ENCODE peak calls at places on chromosomes 5 and 9, in six cellular contexts. J is psoas muscle; P is thoracic aorta; D is effector memory CD4-positive, alpha-beta T cell; X is PC-3; O is SK-N-SH. U is an unnamed sample.

GRCh38 chr5:3186711-3187450 is 408.8 kb upstream of the IRX1 start:
- DNase-seq in P (no peak), D (no peak), O (no peak), X (no peak), J (no peak), U (no peak)

GRCh38 chr5:3339092-3339797 is 256.4 kb upstream of the IRX1 start:
- DNase-seq in X (no peak), P (no peak), J (no peak), D (no peak), O (no peak), U (no peak)

GRCh38 chr9:85610074-85610855 is 131.5 kb downstream of the AGTPBP1 start:
- DNase-seq in O (peak; percentile 74), P (no peak), D (no peak), X (peak; percentile 73), J (no peak), U (no peak)

GRCh38 chr9:134391319-134392231 is 65.3 kb downstream of the RXRA start:
- DNase-seq in D (peak; percentile 79), J (no peak), P (no peak), O (no peak), X (no peak), U (no peak)

GRCh38 chr5:128984480-128984879 is 19.2 kb downstream of the SLC27A6 start:
- DNase-seq in D (no peak), O (no peak), X (no peak), J (no peak), P (no peak), U (no peak)

GRCh38 chr5:175353876-175354275 is 90.1 kb downstream of the DRD1 start:
- DNase-seq in D (no peak), P (no peak), J (no peak), X (no peak), O (no peak), U (no peak)

GRCh38 chr9:90300901-90301688 is 341.5 kb downstream of the DIRAS2 start:
- DNase-seq in D (no peak), P (no peak), X (peak; percentile 76), O (peak; percentile 58), J (peak; percentile 53), U (no peak)

GRCh38 chr5:116507941-116508655 is 66.5 kb downstream of the SEMA6A start:
- DNase-seq in D (no peak), X (no peak), J (no peak), P (no peak), O (no peak), U (no peak)

GRCh38 chr5:57429513-57430120 is 53.0 kb downstream of the ACTBL2 start:
- DNase-seq in J (no peak), X (no peak), O (no peak), D (no peak), P (no peak), U (no peak)

GRCh38 chr9:15142903-15143534 is 164.0 kb downstream of the TTC39B start:
- DNase-seq in X (peak; percentile 65), J (no peak), O (peak; percentile 71), D (no peak), P (no peak), U (no peak)

GRCh38 chr5:163649522-163649921 is 144.1 kb downstream of the MAT2B start:
- DNase-seq in J (no peak), O (no peak), D (no peak), X (no peak), P (no peak), U (no peak)

GRCh38 chr5:31664566-31664965 is 25.6 kb downstream of the PDZD2 start:
- DNase-seq in X (peak; percentile 59), D (no peak), J (no peak), P (no peak), O (peak; percentile 27), U (no peak)

GRCh38 chr9:3525088-3525835 is 539 bp downstream of the RFX3 start:
- DNase-seq in P (no peak), O (peak; percentile 69), D (no peak), J (peak; percentile 75), X (no peak), U (peak; percentile 84)

GRCh38 chr5:71475788-71476384 is 20.4 kb downstream of the BDP1 start:
- DNase-seq in D (no peak), O (peak; percentile 57), X (peak; percentile 37), P (no peak), J (no peak), U (no peak)

GRCh38 chr5:152378730-152379129 is 26.3 kb downstream of the NMUR2 start:
- DNase-seq in X (peak; percentile 74), D (no peak), P (no peak), J (no peak), O (no peak), U (no peak)

GRCh38 chr5:180313677-180314076 is 21.8 kb upstream of the MAPK9 start:
- DNase-seq in P (no peak), D (peak; percentile 53), X (peak; percentile 90), O (peak; percentile 91), J (no peak), U (peak; percentile 87)

DNA sequence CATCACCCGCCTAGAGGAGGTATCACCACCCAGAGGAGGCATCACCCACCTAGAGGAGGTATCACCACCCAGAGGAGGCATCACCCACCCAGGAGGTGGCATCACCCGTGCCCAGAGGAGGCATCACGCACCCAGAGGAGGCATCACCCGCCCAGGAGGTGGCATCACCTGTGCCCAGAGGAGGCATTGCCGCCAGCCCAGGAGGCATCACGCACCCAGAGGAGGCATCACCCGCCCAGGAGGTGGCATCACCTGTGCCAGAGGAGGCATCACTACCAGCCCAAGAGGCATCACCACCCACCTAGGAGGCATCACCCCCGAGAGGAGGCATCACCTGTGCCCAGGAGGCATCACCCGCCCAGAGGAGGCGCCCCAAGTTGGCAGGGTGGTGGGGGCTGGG is 2.6 kb downstream of the NOTCH1 start:
- DNase-seq in O (no peak), D (no peak), P (no peak), J (no peak), X (no peak), U (no peak)
- H3K4me1 ChIP-seq in O (peaks cover 6% of the 10 kb centered on the region), D (peaks cover 53% of the 10 kb centered on the region), P (peaks cover 36% of the 10 kb centered on the region), J (peaks cover 18% of the 10 kb centered on the region), X (peaks cover 36% of the 10 kb centered on the region), U (peaks cover 83% of the 10 kb centered on the region)

GRCh38 chr9:98107926-98108325 is 11.1 kb downstream of the TRIM14 start:
- DNase-seq in X (no peak), O (no peak), D (no peak), P (no peak), J (no peak), U (no peak)

GRCh38 chr9:98104445-98104881 is 14.6 kb downstream of the TRIM14 start:
- DNase-seq in X (no peak), P (no peak), O (no peak), D (no peak), J (no peak), U (no peak)

GRCh38 chr9:98108540-98109031 is 10.4 kb downstream of the TRIM14 start:
- DNase-seq in O (no peak), D (peak; percentile 19), P (no peak), J (no peak), X (no peak), U (no peak)

GRCh38 chr9:98101868-98102273 is 17.2 kb downstream of the TRIM14 start:
- DNase-seq in X (no peak), D (peak; percentile 78), O (no peak), P (no peak), J (no peak), U (peak; percentile 68)

DNA sequence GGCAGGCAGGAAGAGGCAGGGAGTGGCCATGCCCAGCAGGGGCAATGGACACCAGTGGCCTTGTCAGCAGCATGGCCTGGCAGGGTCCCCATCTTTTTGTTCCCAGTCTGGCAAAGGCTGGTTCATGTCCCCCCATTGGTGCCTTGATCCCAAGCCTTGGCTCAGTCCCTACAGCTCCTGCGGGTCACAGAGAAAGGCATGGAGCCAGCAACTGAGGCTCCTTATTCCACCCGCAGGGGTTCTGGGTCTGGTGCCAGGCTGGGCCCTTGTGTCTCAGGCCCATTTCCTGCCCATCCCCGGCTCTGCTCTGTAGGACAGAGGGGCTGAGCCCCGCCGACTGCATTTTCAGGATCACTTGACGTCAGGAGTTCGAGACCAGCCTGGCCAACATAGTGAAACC is 14.0 kb downstream of the TRIM14 start:
- DNase-seq in J (no peak), X (no peak), P (no peak), D (no peak), O (no peak), U (no peak)
- H3K27ac ChIP-seq in J (no peak overlapping the region), X (no peak overlapping the region), P (no peak overlapping the region), D (peak overlapping the region; percentile 59), O (no peak overlapping the region), U (no peak overlapping the region)

GRCh38 chr9:94245651-94246050 is 13.4 kb upstream of the ZNF169 start:
- DNase-seq in P (no peak), J (no peak), X (no peak), O (no peak), D (no peak), U (no peak)
- H3K4me1 ChIP-seq in P (no peaks in the 10 kb centered on the region), J (no peaks in the 10 kb centered on the region), X (peaks cover 5% of the 10 kb centered on the region), O (no peaks in the 10 kb centered on the region), D (no peaks in the 10 kb centered on the region), U (no peaks in the 10 kb centered on the region)

GRCh38 chr9:113616116-113616515 is 152.6 kb downstream of the RGS3 start:
- DNase-seq in O (no peak), D (no peak), J (no peak), X (no peak), P (no peak), U (no peak)
- H3K27ac ChIP-seq in O (peak overlapping the region; percentile 66), D (no peak overlapping the region), J (peak overlapping the region; percentile 16), X (no peak overlapping the region), P (peak overlapping the region; percentile 86), U (peak overlapping the region; percentile 25)

DNA sequence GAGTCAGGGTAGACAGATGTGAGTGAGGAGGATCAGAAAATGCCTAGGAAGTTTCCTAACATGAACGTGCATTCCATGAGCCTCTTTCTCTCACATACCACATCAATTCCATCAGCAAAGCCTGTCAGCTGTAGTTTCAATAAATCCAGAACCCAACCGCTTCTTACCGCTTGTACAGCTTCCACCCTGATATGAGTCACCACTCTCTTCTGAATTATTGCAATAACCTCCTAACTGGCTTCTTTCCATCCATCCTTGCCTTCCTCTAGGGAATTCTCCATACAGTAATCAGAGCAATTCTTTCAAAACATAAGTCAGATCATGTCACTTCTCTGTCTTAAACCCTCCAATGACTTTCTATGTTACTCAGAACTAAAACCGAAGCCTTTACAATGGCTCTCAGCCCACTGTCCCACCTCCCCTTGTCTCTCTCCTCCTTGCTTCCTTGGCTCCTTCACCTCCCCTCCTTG is 8.1 kb upstream of the RAD23B start:
- DNase-seq in D (no peak), P (no peak), J (no peak), X (peak; percentile 88), O (no peak), U (no peak)
- H3K4me1 ChIP-seq in D (no peaks in the 10 kb centered on the region), P (no peaks in the 10 kb centered on the region), J (peaks cover 8% of the 10 kb centered on the region), X (peaks cover 12% of the 10 kb centered on the region), O (peaks cover 15% of the 10 kb centered on the region), U (no peaks in the 10 kb centered on the region)

U was measured in left lung.